ENCODE peak calls at places on chromosomes 11 and 22, in seven cellular contexts. T is GM23338, J is transverse colon, C is endothelial cell of umbilical vein, O is sigmoid colon, L is HCT116, K is prostate gland. S is an unnamed sample.

GRCh38 chr22:45534339-45535192 is 31.9 kb downstream of the FBLN1 start:
- DNase-seq in O (peak), C (no peak), J (no peak), K (peak), L (no peak), T (no peak), S (no peak)

GRCh38 chr22:48673806-48674500 is 1153.7 kb downstream of the BRD1 start:
- DNase-seq in K (no peak), L (no peak), J (no peak), O (no peak), C (no peak), T (no peak), S (no peak)

GRCh38 chr22:26553056-26553752 is 36.7 kb downstream of the TPST2 start:
- DNase-seq in C (peak), O (no peak), K (no peak), J (no peak), L (no peak), T (no peak), S (no peak)

GRCh38 chr11:130585545-130585944 is 137.1 kb downstream of the ADAMTS15 start:
- DNase-seq in L (no peak), T (peak), J (no peak), C (no peak), K (no peak), O (no peak), S (no peak)

GRCh38 chr11:101091781-101092180 is 37.8 kb downstream of the PGR start:
- DNase-seq in K (peak), O (no peak), J (no peak), T (no peak), C (no peak), L (no peak), S (no peak)

GRCh38 chr22:31253949-31254348 is 38.3 kb downstream of the PIK3IP1 start:
- DNase-seq in L (no peak), J (peak), K (peak), T (peak), O (peak), C (peak), S (peak)

GRCh38 chr11:65900125-65900898 is at the start of gene FOSL1:
- DNase-seq in J (peak), O (peak), L (peak), K (peak), T (peak), C (peak), S (peak)

GRCh38 chr11:30706276-30706675 is 120.1 kb upstream of the MPPED2 start:
- DNase-seq in K (no peak), T (no peak), L (no peak), C (no peak), O (no peak), J (no peak), S (no peak)

GRCh38 chr11:1598816-1599215 is 722 bp upstream of the KRTAP5-2 start:
- DNase-seq in K (no peak), T (no peak), O (no peak), J (no peak), C (no peak), L (no peak), S (no peak)

DNA sequence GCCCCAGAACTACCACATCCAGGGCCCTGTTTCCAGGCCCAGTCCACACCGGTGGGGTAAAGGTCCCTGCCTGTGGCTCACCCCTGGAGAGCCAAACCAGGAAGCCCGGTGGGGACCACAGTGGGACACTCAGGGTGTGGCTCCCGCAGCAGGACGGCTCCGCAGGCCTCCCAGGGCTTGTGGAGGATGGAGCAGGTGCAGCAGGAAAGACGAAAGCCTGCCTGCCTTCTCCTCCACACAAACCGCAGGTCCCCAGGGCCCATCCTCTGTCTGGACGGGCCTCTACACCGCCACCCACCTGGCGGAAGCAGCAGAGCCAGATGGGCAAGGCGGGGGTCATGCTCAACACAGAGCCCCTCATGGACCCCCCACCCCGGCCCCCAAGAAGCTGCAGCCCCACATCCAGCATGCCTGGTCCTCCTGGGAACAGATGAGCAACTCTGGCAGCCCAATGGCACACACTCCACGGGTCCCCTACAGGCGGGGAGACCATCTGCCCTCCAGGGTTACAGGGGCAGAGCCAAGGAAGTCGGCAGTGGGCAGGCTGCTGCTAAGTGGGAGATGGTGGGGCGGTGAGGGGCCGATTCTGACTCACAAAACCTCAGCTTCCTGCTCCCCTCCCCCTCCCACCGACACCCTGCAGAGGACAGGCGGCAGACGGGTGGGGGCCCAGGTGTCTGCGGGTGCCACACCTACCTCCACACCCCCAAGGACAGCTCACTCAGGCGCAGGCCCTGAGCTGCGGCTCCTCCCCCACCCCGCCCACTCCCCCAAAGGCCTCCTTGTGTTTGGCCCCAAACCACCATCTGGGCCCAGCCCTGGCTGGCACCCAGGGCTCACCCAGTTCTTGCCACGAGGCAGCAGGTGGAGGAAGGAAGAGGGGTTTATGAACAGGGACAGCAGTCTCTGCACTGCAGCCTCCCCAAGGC is 5.2 kb downstream of the SBF1 start:
- DNase-seq in O (peak), J (peak), C (no peak), T (peak), L (peak), K (peak), S (no peak)
- H3K27ac ChIP-seq in O (no peak), J (peak), C (no peak), T (no peak), L (peak), K (no peak), S (peak)

DNA sequence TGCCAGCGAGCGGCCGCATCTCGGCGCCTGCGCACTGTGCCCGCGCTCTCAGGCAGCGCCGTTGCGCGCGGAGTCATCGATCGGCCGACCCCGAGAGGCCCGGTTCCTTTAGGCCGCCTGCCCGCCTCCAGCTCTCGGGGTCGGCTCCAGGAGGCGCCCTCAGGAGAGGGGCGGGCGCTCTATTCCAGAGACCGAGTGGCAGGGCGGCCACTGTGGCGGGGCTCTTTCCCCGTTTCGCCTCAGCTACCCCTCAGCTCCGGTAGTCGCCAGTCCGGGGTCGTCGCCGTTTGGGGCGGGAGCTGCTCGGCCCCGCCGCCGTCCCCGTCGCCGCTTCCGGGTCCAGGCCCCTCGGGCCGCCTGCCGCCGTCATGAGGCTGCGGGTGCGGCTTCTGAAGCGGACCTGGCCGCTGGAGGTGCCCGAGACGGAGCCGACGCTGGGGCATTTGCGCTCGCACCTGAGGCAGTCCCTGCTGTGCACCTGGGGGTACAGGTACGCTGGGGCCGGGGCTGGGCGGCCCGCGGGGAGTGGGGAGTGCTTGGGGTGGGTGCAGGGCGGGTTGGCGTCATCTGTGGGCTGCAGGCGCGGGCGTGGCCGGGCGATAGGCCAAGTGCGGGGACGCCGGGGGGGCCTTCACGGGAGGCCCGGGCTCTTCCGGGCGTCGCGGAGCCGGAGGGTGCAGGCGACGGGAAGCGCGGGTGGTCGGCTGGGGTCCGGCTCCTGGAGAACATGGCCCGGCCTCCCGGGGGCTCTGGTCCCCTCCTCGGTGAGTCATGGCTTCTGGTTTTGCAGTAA is at the start of gene FBXO7:
- DNase-seq in K (peak), J (peak), C (peak), L (peak), O (peak), T (peak), S (peak)
- TF ChIP-seq POLR2AphosphoS5 in K (peak), J (peak), C (peak), L (peak), O (peak), T (peak), S (peak)

GRCh38 chr22:22516992-22517391 is 3.1 kb downstream of the ZNF280A start:
- DNase-seq in C (no peak), L (no peak), J (no peak), K (no peak), O (no peak), T (no peak), S (no peak)

GRCh38 chr22:22520667-22521602 is 865 bp upstream of the ZNF280A start:
- DNase-seq in O (no peak), L (no peak), T (peak), K (no peak), J (no peak), C (no peak), S (no peak)

GRCh38 chr22:22519591-22519990 is 479 bp downstream of the ZNF280A start:
- DNase-seq in T (no peak), L (no peak), O (no peak), C (no peak), K (no peak), J (no peak), S (no peak)

GRCh38 chr22:22521631-22522030 is 1.6 kb upstream of the ZNF280A start:
- DNase-seq in J (no peak), C (no peak), O (no peak), K (no peak), L (no peak), T (no peak), S (no peak)

DNA sequence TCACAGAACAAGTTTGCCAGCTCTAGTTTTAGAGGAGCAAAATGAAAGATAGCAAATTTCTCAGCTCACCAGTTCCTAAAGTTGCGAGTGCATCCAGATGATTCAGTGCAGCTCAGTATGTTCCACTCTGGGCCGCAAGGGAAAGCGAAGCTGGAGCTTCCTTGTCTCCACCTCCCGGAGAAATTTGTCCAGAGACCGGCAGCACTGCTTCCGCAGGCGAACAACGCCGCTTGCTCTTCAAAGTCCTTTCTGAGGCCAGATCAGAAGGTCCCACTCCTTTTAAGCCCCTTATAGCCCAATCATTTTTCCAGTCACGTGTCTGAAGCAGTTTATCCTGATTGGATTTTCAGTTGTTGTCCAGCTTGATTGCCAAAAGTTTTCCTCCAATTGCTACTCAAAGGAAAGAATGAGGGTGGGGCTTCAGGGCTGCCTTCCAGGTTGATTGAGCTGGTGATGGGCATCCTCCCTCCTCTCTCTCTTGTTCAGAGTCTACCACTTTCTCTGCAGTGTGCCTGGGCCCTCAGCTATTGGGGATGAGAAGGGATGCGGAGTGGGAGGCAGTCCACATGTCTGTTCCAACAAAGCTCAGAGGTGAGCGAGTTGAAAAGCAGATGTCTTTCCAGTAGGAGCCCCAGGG is at the start of gene ZNF280A:
- DNase-seq in T (peak), J (no peak), C (peak), O (no peak), L (peak), K (no peak), S (no peak)
- H3K27ac ChIP-seq in T (no peak), J (no peak), C (no peak), O (no peak), L (no peak), K (no peak), S (no peak)

GRCh38 chr11:86639172-86639571 is 33.2 kb downstream of the ME3 start:
- DNase-seq in K (no peak), J (no peak), C (no peak), O (no peak), T (no peak), L (no peak), S (no peak)
- TF ChIP-seq POLR2AphosphoS5 in K (no peak), J (no peak), C (no peak), O (no peak), T (no peak), L (no peak), S (no peak)

DNA sequence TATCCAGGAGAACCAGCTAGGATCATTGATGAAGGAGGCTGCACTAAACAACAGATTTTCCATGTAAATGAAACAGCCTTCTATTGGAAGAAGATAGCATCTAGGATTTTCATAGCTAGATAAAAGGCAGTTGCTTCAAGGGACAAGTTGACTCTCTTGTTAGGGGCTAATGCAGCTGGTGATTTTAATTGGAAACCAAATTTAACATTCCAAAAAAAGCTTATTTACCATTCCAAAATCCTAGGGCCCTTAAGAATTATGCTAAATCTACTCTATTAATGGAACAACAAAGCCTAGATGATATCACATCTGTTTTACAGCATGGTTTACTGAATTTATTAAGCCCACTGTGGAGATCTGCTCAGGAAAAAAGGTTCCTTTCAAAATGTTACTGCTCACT is 66.5 kb upstream of the GRK2 start:
- DNase-seq in C (no peak), L (no peak), T (no peak), K (no peak), O (no peak), J (no peak), S (no peak)
- H3K27ac ChIP-seq in C (no peak), L (no peak), T (no peak), K (no peak), O (no peak), J (no peak), S (no peak)

GRCh38 chr11:58770166-58770565 is 38.4 kb upstream of the GLYAT start:
- DNase-seq in K (no peak), O (no peak), T (no peak), J (no peak), C (no peak), L (no peak), S (no peak)
- TF ChIP-seq POLR2AphosphoS5 in K (no peak), O (no peak), T (no peak), J (no peak), C (no peak), L (no peak), S (no peak)

GRCh38 chr11:36596880-36597279 is 1.2 kb downstream of the RAG2 start:
- DNase-seq in J (no peak), T (no peak), C (no peak), K (no peak), O (no peak), L (no peak), S (no peak)

GRCh38 chr11:36594316-36594989 is at the start of gene IFTAP:
- DNase-seq in K (peak), J (peak), C (peak), O (peak), L (peak), T (peak), S (no peak)

GRCh38 chr11:36601145-36601544 is 3.1 kb upstream of the RAG2 start:
- DNase-seq in T (no peak), J (no peak), C (no peak), K (no peak), L (no peak), O (no peak), S (no peak)

GRCh38 chr11:36600155-36600554 is 2.1 kb upstream of the RAG2 start:
- DNase-seq in L (no peak), T (peak), O (no peak), J (no peak), C (no peak), K (no peak), S (no peak)

GRCh38 chr11:36598051-36598450 is at the start of gene RAG2:
- DNase-seq in J (no peak), C (no peak), O (no peak), T (no peak), L (no peak), K (no peak), S (no peak)
- H3K27ac ChIP-seq in J (no peak), C (no peak), O (no peak), T (no peak), L (no peak), K (no peak), S (no peak)

GRCh38 chr11:3855808-3856491 is 486 bp downstream of the STIM1 start:
- DNase-seq in J (peak), C (peak), L (no peak), T (peak), K (no peak), O (peak), S (no peak)

GRCh38 chr11:3853935-3854659 is 1.4 kb upstream of the STIM1 start:
- DNase-seq in J (peak), K (peak), T (no peak), L (no peak), C (no peak), O (peak), S (no peak)

GRCh38 chr11:3854660-3854976 is 846 bp upstream of the STIM1 start:
- DNase-seq in L (no peak), J (no peak), C (no peak), K (no peak), T (peak), O (no peak), S (no peak)

GRCh38 chr11:3853545-3853842 is 2.0 kb upstream of the STIM1 start:
- DNase-seq in O (no peak), J (no peak), L (no peak), T (no peak), K (no peak), C (no peak), S (no peak)

DNA sequence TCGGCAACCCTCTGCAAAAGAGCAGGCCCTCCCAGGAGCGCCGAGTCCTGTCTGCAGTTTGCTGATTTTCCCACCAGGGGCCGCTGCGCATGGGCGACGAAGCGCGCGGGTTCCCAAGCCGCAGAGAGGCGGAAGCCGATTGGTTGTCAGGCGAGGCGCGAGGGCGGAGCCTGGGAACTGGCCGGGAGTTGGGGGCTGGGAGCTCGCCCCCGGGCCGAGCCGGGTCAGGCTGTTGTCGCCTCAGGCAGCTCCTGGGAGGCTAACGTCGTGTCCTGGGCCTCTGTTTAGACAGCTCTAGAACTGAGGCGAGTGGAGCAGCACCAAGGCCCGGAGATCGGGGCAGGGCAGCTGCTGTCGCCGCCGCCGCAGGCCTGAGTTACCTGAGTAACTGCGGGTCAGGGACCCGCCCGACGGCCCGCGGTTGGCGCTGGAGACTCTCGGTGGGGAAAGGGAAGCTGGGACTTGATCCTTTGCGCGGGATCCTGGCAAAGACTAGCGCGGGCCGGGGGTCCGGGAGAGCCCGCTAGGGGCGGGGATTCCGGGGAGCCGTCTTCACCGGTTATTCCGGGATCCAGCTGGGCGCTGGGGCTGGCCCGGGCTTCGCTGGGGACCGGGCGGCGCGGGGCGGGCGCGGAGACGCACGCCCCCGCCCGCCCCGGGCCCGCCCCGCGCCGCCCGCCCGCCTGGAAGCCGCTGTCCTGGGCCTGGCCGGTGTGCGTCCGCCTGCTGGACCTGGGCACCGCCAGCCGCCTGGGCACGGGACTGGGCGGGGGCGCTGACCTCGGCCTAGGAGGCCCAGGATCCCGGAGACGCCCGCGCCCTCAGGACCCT is at the start of gene STIM1:
- DNase-seq in T (peak), L (peak), K (peak), C (peak), J (peak), O (peak), S (peak)
- TF ChIP-seq POLR2AphosphoS5 in T (peak), L (peak), K (peak), C (peak), J (peak), O (peak), S (peak)